ENCODE peak calls at places on chromosome 19, in eight cellular contexts. Y, G, W, Q, J, N, V and P are unnamed samples.

GRCh38 chr19:11496391-11497163 is 9.1 kb downstream of the ZNF653 start:
- DNase-seq in Y (peak), G (peak), W (peak), Q (peak), J (peak), N (peak), V (no peak), P (no peak)

GRCh38 chr19:11699931-11700794 is 38.6 kb downstream of the ZNF823 start:
- DNase-seq in Y (no peak), G (peak), W (no peak), Q (no peak), J (no peak), N (peak), V (peak), P (peak)

GRCh38 chr19:3783660-3784584 is 2.3 kb downstream of the MATK start:
- DNase-seq in Y (no peak), G (no peak), W (no peak), Q (no peak), J (peak), N (no peak), V (no peak), P (no peak)

GRCh38 chr19:28130066-28130511 is 1082.9 kb downstream of the UQCRFS1 start:
- DNase-seq in Y (peak), G (no peak), W (no peak), Q (no peak), J (no peak), N (no peak), V (no peak), P (no peak)

GRCh38 chr19:2529473-2529918 is 53.6 kb downstream of the GADD45B start:
- DNase-seq in Y (peak), G (peak), W (no peak), Q (no peak), J (peak), N (peak), V (peak), P (no peak)

GRCh38 chr19:7988307-7988706 is 17.1 kb downstream of the ELAVL1 start:
- DNase-seq in Y (no peak), G (no peak), W (no peak), Q (no peak), J (no peak), N (peak), V (no peak), P (no peak)

GRCh38 chr19:45424191-45425058 is 708 bp upstream of the ERCC1 start:
- DNase-seq in Y (no peak), G (peak), W (no peak), Q (peak), J (peak), N (peak), V (peak), P (no peak)

GRCh38 chr19:1749373-1750342 is 3.6 kb upstream of the ONECUT3 start:
- DNase-seq in Y (no peak), G (no peak), W (no peak), Q (no peak), J (peak), N (no peak), V (no peak), P (no peak)

GRCh38 chr19:42197375-42197817 is 20.1 kb downstream of the DEDD2 start:
- DNase-seq in Y (no peak), G (no peak), W (no peak), Q (no peak), J (no peak), N (no peak), V (no peak), P (no peak)

GRCh38 chr19:31863122-31863521 is 482.3 kb upstream of the ZNF507 start:
- DNase-seq in Y (no peak), G (no peak), W (no peak), Q (no peak), J (no peak), N (no peak), V (no peak), P (no peak)

GRCh38 chr19:19399733-19400438 is 5.6 kb upstream of the GATAD2A start:
- DNase-seq in Y (no peak), G (no peak), W (no peak), Q (no peak), J (no peak), N (peak), V (no peak), P (no peak)

GRCh38 chr19:35124098-35125060 is 8.8 kb downstream of the FXYD3 start:
- DNase-seq in Y (peak), G (peak), W (peak), Q (peak), J (peak), N (peak), V (peak), P (peak)

GRCh38 chr19:2804156-2805004 is 15.3 kb upstream of the ZNF554 start:
- DNase-seq in Y (no peak), G (no peak), W (no peak), Q (no peak), J (peak), N (no peak), V (no peak), P (no peak)

GRCh38 chr19:39430675-39431593 is 4.8 kb downstream of the RPS16 start:
- DNase-seq in Y (peak), G (peak), W (peak), Q (no peak), J (no peak), N (peak), V (peak), P (no peak)